ENCODE peak calls at places on chromosomes 13 and 19, in five cellular contexts. Q is substantia nigra; M is activated CD8-positive, alpha-beta memory T cell treated with anti-CD3 and anti-CD28 coated beads for 1 hour; I is astrocyte of the spinal cord; H is A549. R is an unnamed sample.

GRCh38 chr13:99331881-99332293 is 24.7 kb upstream of the GPR183 start:
- DNase-seq in I (peak; percentile 18), M (no peak), H (no peak), Q (no peak), R (no peak)

GRCh38 chr13:80038371-80038770 is 302.6 kb downstream of the SPRY2 start:
- DNase-seq in M (no peak), I (peak; percentile 22), H (no peak), Q (no peak), R (no peak)

GRCh38 chr13:30145709-30146367 is 161.5 kb downstream of the KATNAL1 start:
- DNase-seq in Q (no peak), M (no peak), I (no peak), H (no peak), R (no peak)

GRCh38 chr19:55321466-55321865 is 3.7 kb downstream of the TMEM150B start:
- DNase-seq in I (no peak), H (no peak), M (no peak), Q (no peak), R (no peak)

GRCh38 chr19:36049080-36049698 is 4.9 kb downstream of the THAP8 start:
- DNase-seq in M (no peak), I (no peak), H (no peak), Q (no peak), R (no peak)

GRCh38 chr19:54606230-54606629 is 12.8 kb downstream of the LILRA1 start:
- DNase-seq in I (no peak), Q (no peak), M (no peak), H (no peak), R (no peak)

GRCh38 chr13:20505405-20506366 is 20.0 kb downstream of the CRYL1 start:
- DNase-seq in H (no peak), M (no peak), I (no peak), Q (no peak), R (no peak)

GRCh38 chr19:48635263-48635965 is 1.8 kb downstream of the DBP start:
- DNase-seq in I (no peak), Q (no peak), M (peak; percentile 63), H (peak; percentile 74), R (peak; percentile 82)

GRCh38 chr19:21398851-21399250 is 1.9 kb downstream of the ZNF493 start:
- DNase-seq in Q (no peak), H (no peak), I (no peak), M (no peak), R (no peak)

GRCh38 chr19:11480927-11481776 is at the start of gene ELAVL3:
- DNase-seq in M (no peak), I (no peak), H (no peak), Q (peak; percentile 42), R (peak; percentile 63)

GRCh38 chr19:48351341-48351752 is 12.4 kb downstream of the TMEM143 start:
- DNase-seq in I (peak; percentile 52), H (peak; percentile 89), M (peak; percentile 66), Q (no peak), R (peak; percentile 75)

R was measured in left kidney.